ENCODE peak calls at places on chromosomes 11 and 22, in nine cellular contexts. One of them, this sample, is unnamed.

GRCh38 chr11:91608662-91609061 is 616.0 kb upstream of the FAT3 start:
- DNase-seq in posterior cingulate gyrus: no peak
- DNase-seq in transverse colon: no peak
- DNase-seq in heart left ventricle: no peak
- DNase-seq in activated T-helper 1 cell treated with anti-CD3 and anti-CD28 coated beads, Interleukin-2, amount 50 U/mL, for 16 hours: no peak
- DNase-seq in astrocyte of the hippocampus: no peak
- DNase-seq in ACHN: no peak
- DNase-seq in MM.1S: no peak
- DNase-seq in NCI-H2081: peak; percentile 18
- DNase-seq in this sample: no peak

GRCh38 chr11:61893981-61894380 is 2.6 kb upstream of the FADS3 start:
- DNase-seq in activated T-helper 1 cell treated with anti-CD3 and anti-CD28 coated beads, Interleukin-2, amount 50 U/mL, for 16 hours: no peak
- DNase-seq in ACHN: peak; percentile 8
- DNase-seq in posterior cingulate gyrus: no peak
- DNase-seq in astrocyte of the hippocampus: peak; percentile 74
- DNase-seq in NCI-H2081: no peak
- DNase-seq in heart left ventricle: no peak
- DNase-seq in MM.1S: no peak
- DNase-seq in transverse colon: no peak
- DNase-seq in this sample: no peak

GRCh38 chr11:1425006-1425405 is 35.3 kb downstream of the BRSK2 start:
- DNase-seq in ACHN: no peak
- DNase-seq in posterior cingulate gyrus: no peak
- DNase-seq in activated T-helper 1 cell treated with anti-CD3 and anti-CD28 coated beads, Interleukin-2, amount 50 U/mL, for 16 hours: no peak
- DNase-seq in heart left ventricle: no peak
- DNase-seq in NCI-H2081: no peak
- DNase-seq in astrocyte of the hippocampus: no peak
- DNase-seq in transverse colon: no peak
- DNase-seq in MM.1S: no peak
- DNase-seq in this sample: no peak

GRCh38 chr22:47782461-47783075 is 1020.1 kb downstream of the TBC1D22A start:
- DNase-seq in NCI-H2081: no peak
- DNase-seq in posterior cingulate gyrus: peak; percentile 55
- DNase-seq in heart left ventricle: no peak
- DNase-seq in MM.1S: no peak
- DNase-seq in astrocyte of the hippocampus: no peak
- DNase-seq in transverse colon: no peak
- DNase-seq in ACHN: no peak
- DNase-seq in activated T-helper 1 cell treated with anti-CD3 and anti-CD28 coated beads, Interleukin-2, amount 50 U/mL, for 16 hours: no peak
- DNase-seq in this sample: no peak

GRCh38 chr11:95359756-95360155 is 128.8 kb upstream of the SESN3 start:
- DNase-seq in heart left ventricle: no peak
- DNase-seq in NCI-H2081: no peak
- DNase-seq in MM.1S: no peak
- DNase-seq in astrocyte of the hippocampus: no peak
- DNase-seq in ACHN: no peak
- DNase-seq in activated T-helper 1 cell treated with anti-CD3 and anti-CD28 coated beads, Interleukin-2, amount 50 U/mL, for 16 hours: no peak
- DNase-seq in posterior cingulate gyrus: no peak
- DNase-seq in transverse colon: no peak
- DNase-seq in this sample: no peak

GRCh38 chr11:2377511-2378443 is 667 bp downstream of the CD81 start:
- DNase-seq in MM.1S: no peak
- DNase-seq in ACHN: peak; percentile 46
- DNase-seq in NCI-H2081: peak; percentile 15
- DNase-seq in heart left ventricle: peak; percentile 79
- DNase-seq in posterior cingulate gyrus: peak; percentile 91
- DNase-seq in transverse colon: peak; percentile 72
- DNase-seq in astrocyte of the hippocampus: peak; percentile 86
- DNase-seq in activated T-helper 1 cell treated with anti-CD3 and anti-CD28 coated beads, Interleukin-2, amount 50 U/mL, for 16 hours: no peak
- DNase-seq in this sample: peak; percentile 75

GRCh38 chr22:19287076-19287724 is 4.3 kb downstream of the CLTCL1 start:
- DNase-seq in transverse colon: no peak
- DNase-seq in MM.1S: no peak
- DNase-seq in NCI-H2081: peak; percentile 76
- DNase-seq in activated T-helper 1 cell treated with anti-CD3 and anti-CD28 coated beads, Interleukin-2, amount 50 U/mL, for 16 hours: no peak
- DNase-seq in heart left ventricle: no peak
- DNase-seq in astrocyte of the hippocampus: peak; percentile 31
- DNase-seq in posterior cingulate gyrus: no peak
- DNase-seq in ACHN: peak; percentile 69
- DNase-seq in this sample: no peak

GRCh38 chr11:113457784-113458183 is 17.4 kb downstream of the DRD2 start:
- DNase-seq in activated T-helper 1 cell treated with anti-CD3 and anti-CD28 coated beads, Interleukin-2, amount 50 U/mL, for 16 hours: no peak
- DNase-seq in transverse colon: peak; percentile 27
- DNase-seq in posterior cingulate gyrus: no peak
- DNase-seq in MM.1S: no peak
- DNase-seq in ACHN: no peak
- DNase-seq in astrocyte of the hippocampus: no peak
- DNase-seq in heart left ventricle: no peak
- DNase-seq in NCI-H2081: peak; percentile 88
- DNase-seq in this sample: no peak

GRCh38 chr22:33529424-33530113 is 390.7 kb downstream of the LARGE1 start:
- DNase-seq in activated T-helper 1 cell treated with anti-CD3 and anti-CD28 coated beads, Interleukin-2, amount 50 U/mL, for 16 hours: no peak
- DNase-seq in NCI-H2081: no peak
- DNase-seq in astrocyte of the hippocampus: peak; percentile 13
- DNase-seq in MM.1S: no peak
- DNase-seq in transverse colon: no peak
- DNase-seq in ACHN: peak; percentile 22
- DNase-seq in posterior cingulate gyrus: no peak
- DNase-seq in heart left ventricle: no peak
- DNase-seq in this sample: no peak

GRCh38 chr22:47156352-47157092 is 394.1 kb downstream of the TBC1D22A start:
- DNase-seq in ACHN: no peak
- DNase-seq in MM.1S: no peak
- DNase-seq in astrocyte of the hippocampus: no peak
- DNase-seq in activated T-helper 1 cell treated with anti-CD3 and anti-CD28 coated beads, Interleukin-2, amount 50 U/mL, for 16 hours: no peak
- DNase-seq in heart left ventricle: peak; percentile 17
- DNase-seq in NCI-H2081: no peak
- DNase-seq in posterior cingulate gyrus: peak; percentile 49
- DNase-seq in transverse colon: no peak
- DNase-seq in this sample: no peak

GRCh38 chr11:80782135-80782885 is 1341.5 kb upstream of the TENM4 start:
- DNase-seq in transverse colon: no peak
- DNase-seq in heart left ventricle: no peak
- DNase-seq in posterior cingulate gyrus: no peak
- DNase-seq in MM.1S: no peak
- DNase-seq in NCI-H2081: no peak
- DNase-seq in activated T-helper 1 cell treated with anti-CD3 and anti-CD28 coated beads, Interleukin-2, amount 50 U/mL, for 16 hours: no peak
- DNase-seq in astrocyte of the hippocampus: no peak
- DNase-seq in ACHN: no peak
- DNase-seq in this sample: no peak

GRCh38 chr11:63622318-63622717 is 8.1 kb upstream of the PLAAT3 start:
- DNase-seq in heart left ventricle: no peak
- DNase-seq in MM.1S: no peak
- DNase-seq in astrocyte of the hippocampus: no peak
- DNase-seq in posterior cingulate gyrus: no peak
- DNase-seq in ACHN: no peak
- DNase-seq in transverse colon: no peak
- DNase-seq in activated T-helper 1 cell treated with anti-CD3 and anti-CD28 coated beads, Interleukin-2, amount 50 U/mL, for 16 hours: no peak
- DNase-seq in NCI-H2081: no peak
- DNase-seq in this sample: no peak

GRCh38 chr11:13127161-13127560 is 118.0 kb downstream of the RASSF10 start:
- DNase-seq in activated T-helper 1 cell treated with anti-CD3 and anti-CD28 coated beads, Interleukin-2, amount 50 U/mL, for 16 hours: no peak
- DNase-seq in ACHN: no peak
- DNase-seq in transverse colon: no peak
- DNase-seq in MM.1S: no peak
- DNase-seq in NCI-H2081: no peak
- DNase-seq in heart left ventricle: no peak
- DNase-seq in astrocyte of the hippocampus: no peak
- DNase-seq in posterior cingulate gyrus: no peak
- DNase-seq in this sample: no peak

GRCh38 chr11:116710762-116711161 is 62.0 kb downstream of the BUD13 start:
- DNase-seq in astrocyte of the hippocampus: no peak
- DNase-seq in heart left ventricle: no peak
- DNase-seq in NCI-H2081: no peak
- DNase-seq in MM.1S: no peak
- DNase-seq in activated T-helper 1 cell treated with anti-CD3 and anti-CD28 coated beads, Interleukin-2, amount 50 U/mL, for 16 hours: no peak
- DNase-seq in transverse colon: no peak
- DNase-seq in posterior cingulate gyrus: no peak
- DNase-seq in ACHN: no peak
- DNase-seq in this sample: no peak

GRCh38 chr11:22807855-22808558 is 21.6 kb downstream of the SVIP start:
- DNase-seq in heart left ventricle: no peak
- DNase-seq in posterior cingulate gyrus: no peak
- DNase-seq in transverse colon: no peak
- DNase-seq in ACHN: no peak
- DNase-seq in NCI-H2081: no peak
- DNase-seq in astrocyte of the hippocampus: no peak
- DNase-seq in MM.1S: peak; percentile 37
- DNase-seq in activated T-helper 1 cell treated with anti-CD3 and anti-CD28 coated beads, Interleukin-2, amount 50 U/mL, for 16 hours: no peak
- DNase-seq in this sample: no peak

GRCh38 chr11:112157274-112157766 is 6.6 kb downstream of the IL18 start:
- DNase-seq in NCI-H2081: no peak
- DNase-seq in posterior cingulate gyrus: no peak
- DNase-seq in ACHN: peak; percentile 98
- DNase-seq in MM.1S: no peak
- DNase-seq in activated T-helper 1 cell treated with anti-CD3 and anti-CD28 coated beads, Interleukin-2, amount 50 U/mL, for 16 hours: no peak
- DNase-seq in astrocyte of the hippocampus: peak; percentile 98
- DNase-seq in heart left ventricle: no peak
- DNase-seq in transverse colon: no peak
- DNase-seq in this sample: no peak

GRCh38 chr22:50206599-50206998 is 5.8 kb downstream of the SELENOO start:
- DNase-seq in posterior cingulate gyrus: no peak
- DNase-seq in heart left ventricle: peak; percentile 90
- DNase-seq in transverse colon: peak; percentile 29
- DNase-seq in astrocyte of the hippocampus: no peak
- DNase-seq in activated T-helper 1 cell treated with anti-CD3 and anti-CD28 coated beads, Interleukin-2, amount 50 U/mL, for 16 hours: no peak
- DNase-seq in NCI-H2081: no peak
- DNase-seq in MM.1S: no peak
- DNase-seq in ACHN: peak; percentile 24
- DNase-seq in this sample: peak; percentile 81

GRCh38 chr11:112310414-112310813 is 49.8 kb upstream of the PLET1 start:
- DNase-seq in heart left ventricle: no peak
- DNase-seq in NCI-H2081: no peak
- DNase-seq in astrocyte of the hippocampus: no peak
- DNase-seq in posterior cingulate gyrus: no peak
- DNase-seq in MM.1S: no peak
- DNase-seq in activated T-helper 1 cell treated with anti-CD3 and anti-CD28 coated beads, Interleukin-2, amount 50 U/mL, for 16 hours: no peak
- DNase-seq in ACHN: no peak
- DNase-seq in transverse colon: no peak
- DNase-seq in this sample: no peak

GRCh38 chr11:126892781-126893180 is 107.8 kb downstream of the KIRREL3 start:
- DNase-seq in heart left ventricle: no peak
- DNase-seq in transverse colon: no peak
- DNase-seq in posterior cingulate gyrus: no peak
- DNase-seq in NCI-H2081: peak; percentile 2
- DNase-seq in activated T-helper 1 cell treated with anti-CD3 and anti-CD28 coated beads, Interleukin-2, amount 50 U/mL, for 16 hours: no peak
- DNase-seq in astrocyte of the hippocampus: no peak
- DNase-seq in MM.1S: no peak
- DNase-seq in ACHN: no peak
- DNase-seq in this sample: no peak

GRCh38 chr22:36455571-36456458 is 25.6 kb downstream of the TXN2 start:
- DNase-seq in MM.1S: no peak
- DNase-seq in NCI-H2081: no peak
- DNase-seq in astrocyte of the hippocampus: no peak
- DNase-seq in heart left ventricle: no peak
- DNase-seq in posterior cingulate gyrus: no peak
- DNase-seq in activated T-helper 1 cell treated with anti-CD3 and anti-CD28 coated beads, Interleukin-2, amount 50 U/mL, for 16 hours: no peak
- DNase-seq in ACHN: no peak
- DNase-seq in transverse colon: no peak
- DNase-seq in this sample: no peak

GRCh38 chr22:37214431-37215025 is 2.3 kb upstream of the SSTR3 start:
- DNase-seq in ACHN: no peak
- DNase-seq in activated T-helper 1 cell treated with anti-CD3 and anti-CD28 coated beads, Interleukin-2, amount 50 U/mL, for 16 hours: no peak
- DNase-seq in posterior cingulate gyrus: peak; percentile 51
- DNase-seq in astrocyte of the hippocampus: no peak
- DNase-seq in NCI-H2081: no peak
- DNase-seq in heart left ventricle: no peak
- DNase-seq in MM.1S: no peak
- DNase-seq in transverse colon: no peak
- DNase-seq in this sample: no peak

GRCh38 chr11:68775951-68776388 is 24.6 kb upstream of the TESMIN start:
- DNase-seq in MM.1S: no peak
- DNase-seq in transverse colon: no peak
- DNase-seq in ACHN: no peak
- DNase-seq in NCI-H2081: no peak
- DNase-seq in heart left ventricle: no peak
- DNase-seq in posterior cingulate gyrus: no peak
- DNase-seq in activated T-helper 1 cell treated with anti-CD3 and anti-CD28 coated beads, Interleukin-2, amount 50 U/mL, for 16 hours: no peak
- DNase-seq in astrocyte of the hippocampus: no peak
- DNase-seq in this sample: no peak

GRCh38 chr11:122642472-122642922 is 13.0 kb upstream of the UBASH3B start:
- DNase-seq in heart left ventricle: no peak
- DNase-seq in NCI-H2081: no peak
- DNase-seq in astrocyte of the hippocampus: peak; percentile 88
- DNase-seq in activated T-helper 1 cell treated with anti-CD3 and anti-CD28 coated beads, Interleukin-2, amount 50 U/mL, for 16 hours: no peak
- DNase-seq in posterior cingulate gyrus: no peak
- DNase-seq in transverse colon: no peak
- DNase-seq in MM.1S: no peak
- DNase-seq in ACHN: peak; percentile 96
- DNase-seq in this sample: no peak

GRCh38 chr11:120336641-120337132 is 474 bp downstream of the ARHGEF12 start:
- DNase-seq in activated T-helper 1 cell treated with anti-CD3 and anti-CD28 coated beads, Interleukin-2, amount 50 U/mL, for 16 hours: no peak
- DNase-seq in NCI-H2081: peak; percentile 54
- DNase-seq in astrocyte of the hippocampus: no peak
- DNase-seq in heart left ventricle: peak; percentile 68
- DNase-seq in ACHN: peak; percentile 41
- DNase-seq in MM.1S: peak; percentile 56
- DNase-seq in posterior cingulate gyrus: no peak
- DNase-seq in transverse colon: peak; percentile 62
- DNase-seq in this sample: peak; percentile 53

GRCh38 chr11:61828629-61829407 is 718 bp downstream of the FADS2 start:
- DNase-seq in transverse colon: no peak
- DNase-seq in posterior cingulate gyrus: peak; percentile 92
- DNase-seq in ACHN: no peak
- DNase-seq in MM.1S: no peak
- DNase-seq in NCI-H2081: peak; percentile 17
- DNase-seq in astrocyte of the hippocampus: peak; percentile 69
- DNase-seq in heart left ventricle: peak; percentile 77
- DNase-seq in activated T-helper 1 cell treated with anti-CD3 and anti-CD28 coated beads, Interleukin-2, amount 50 U/mL, for 16 hours: no peak
- DNase-seq in this sample: peak; percentile 62

GRCh38 chr11:128692750-128693578 is 908 bp upstream of the FLI1 start:
- DNase-seq in NCI-H2081: no peak
- DNase-seq in posterior cingulate gyrus: peak; percentile 62
- DNase-seq in transverse colon: peak; percentile 27
- DNase-seq in astrocyte of the hippocampus: peak; percentile 57
- DNase-seq in MM.1S: peak; percentile 47
- DNase-seq in activated T-helper 1 cell treated with anti-CD3 and anti-CD28 coated beads, Interleukin-2, amount 50 U/mL, for 16 hours: no peak
- DNase-seq in heart left ventricle: peak; percentile 65
- DNase-seq in ACHN: no peak
- DNase-seq in this sample: no peak

GRCh38 chr22:19068784-19069271 is 53.4 kb downstream of the DGCR2 start:
- DNase-seq in ACHN: no peak
- DNase-seq in posterior cingulate gyrus: no peak
- DNase-seq in NCI-H2081: no peak
- DNase-seq in heart left ventricle: no peak
- DNase-seq in activated T-helper 1 cell treated with anti-CD3 and anti-CD28 coated beads, Interleukin-2, amount 50 U/mL, for 16 hours: no peak
- DNase-seq in MM.1S: no peak
- DNase-seq in transverse colon: no peak
- DNase-seq in astrocyte of the hippocampus: no peak
- DNase-seq in this sample: no peak

This sample was measured in left ventricle myocardium inferior.